ENCODE peak calls at places on chromosomes 11 and 22, in six cellular contexts. Z is stimulated activated CD4-positive, alpha-beta T cell treated with anti-CD3 and anti-CD28 coated beads, Interleukin-1b, Interleukin-23, amount 100 ng/mL, for 1 hour; W is HuH-7.5; T is right atrium auricular region; Y is NCI-H460; F is kidney. L is an unnamed sample.

GRCh38 chr11:37364246-37364839 is 766.3 kb upstream of the RAG2 start:
- DNase-seq in Z (no peak), W (no peak), T (no peak), Y (no peak), F (peak), L (no peak)

GRCh38 chr22:46577361-46578249 is 40.2 kb upstream of the CELSR1 start:
- DNase-seq in Z (no peak), W (no peak), T (no peak), Y (no peak), F (peak), L (no peak)

GRCh38 chr11:2772544-2773031 is 72.8 kb upstream of the KCNQ1OT1 start:
- DNase-seq in Z (no peak), W (no peak), T (no peak), Y (no peak), F (no peak), L (no peak)

GRCh38 chr11:61603667-61604066 is 22.8 kb upstream of the SYT7 start:
- DNase-seq in Z (no peak), W (no peak), T (no peak), Y (no peak), F (no peak), L (no peak)

GRCh38 chr11:12077535-12078280 is 32.7 kb upstream of the MICAL2 start:
- DNase-seq in Z (no peak), W (no peak), T (no peak), Y (no peak), F (no peak), L (no peak)

GRCh38 chr11:18012906-18013781 is at the start of gene SERGEF:
- DNase-seq in Z (peak), W (peak), T (peak), Y (peak), F (peak), L (peak)

GRCh38 chr11:76654310-76654851 is 16.2 kb downstream of the LRRC32 start:
- DNase-seq in Z (no peak), W (no peak), T (peak), Y (no peak), F (peak), L (no peak)

GRCh38 chr22:44154431-44154942 is 26.2 kb upstream of the PARVG start:
- DNase-seq in Z (no peak), W (no peak), T (no peak), Y (no peak), F (no peak), L (no peak)

GRCh38 chr22:48501231-48501750 is 1326.4 kb downstream of the BRD1 start:
- DNase-seq in Z (no peak), W (no peak), T (no peak), Y (no peak), F (peak), L (no peak)

GRCh38 chr11:567629-568258 is 7.0 kb downstream of the RASSF7 start:
- DNase-seq in Z (no peak), W (no peak), T (no peak), Y (no peak), F (no peak), L (no peak)

GRCh38 chr11:108606495-108607160 is 13.1 kb upstream of the EXPH5 start:
- DNase-seq in Z (no peak), W (no peak), T (no peak), Y (no peak), F (no peak), L (no peak)

GRCh38 chr11:91776660-91777059 is 448.0 kb upstream of the FAT3 start:
- DNase-seq in Z (no peak), W (no peak), T (no peak), Y (no peak), F (no peak), L (no peak)

GRCh38 chr22:24857576-24857975 is 51.6 kb downstream of the SGSM1 start:
- DNase-seq in Z (no peak), W (no peak), T (no peak), Y (no peak), F (no peak), L (no peak)

GRCh38 chr11:99199336-99199735 is 178.6 kb downstream of the CNTN5 start:
- DNase-seq in Z (no peak), W (no peak), T (no peak), Y (peak), F (no peak), L (no peak)

GRCh38 chr22:23113067-23113846 is 28.5 kb downstream of the RSPH14 start:
- DNase-seq in Z (no peak), W (no peak), T (no peak), Y (no peak), F (no peak), L (no peak)

GRCh38 chr11:33520103-33520502 is 180.5 kb downstream of the C11orf91 start:
- DNase-seq in Z (no peak), W (no peak), T (no peak), Y (no peak), F (no peak), L (no peak)

GRCh38 chr22:29071261-29072045 is 1.4 kb upstream of the KREMEN1 start:
- DNase-seq in Z (no peak), W (peak), T (no peak), Y (no peak), F (peak), L (peak)

GRCh38 chr11:66281776-66282467 is 3.9 kb downstream of the CNIH2 start:
- DNase-seq in Z (no peak), W (no peak), T (no peak), Y (no peak), F (no peak), L (no peak)

GRCh38 chr11:126214446-126215240 is 3.1 kb downstream of the FAM118B start:
- DNase-seq in Z (no peak), W (no peak), T (no peak), Y (no peak), F (no peak), L (no peak)

L was measured in erythroblast.